ENCODE peak calls at places on chromosomes 3 and 15, in four cellular contexts. One of them, this sample, is unnamed.

GRCh38 chr3:72144773-72145505 is 360.0 kb upstream of the PROK2 start:
- DNase-seq in hypothalamus: no peak
- DNase-seq in amniotic stem cell: no peak
- DNase-seq in neuronal stem cell: no peak
- DNase-seq in this sample: no peak

GRCh38 chr3:150736903-150737832 is 25.8 kb downstream of the SIAH2 start:
- DNase-seq in hypothalamus: no peak
- DNase-seq in amniotic stem cell: no peak
- DNase-seq in neuronal stem cell: no peak
- DNase-seq in this sample: no peak

GRCh38 chr3:187739561-187740445 is 5.5 kb downstream of the BCL6 start:
- DNase-seq in hypothalamus: peak
- DNase-seq in amniotic stem cell: peak
- DNase-seq in neuronal stem cell: peak
- DNase-seq in this sample: no peak

GRCh38 chr3:123349201-123349535 is 99.7 kb downstream of the ADCY5 start:
- DNase-seq in hypothalamus: no peak
- DNase-seq in amniotic stem cell: no peak
- DNase-seq in neuronal stem cell: no peak
- DNase-seq in this sample: no peak

GRCh38 chr15:62059818-62060115 is 480 bp downstream of the VPS13C start:
- DNase-seq in hypothalamus: peak
- DNase-seq in amniotic stem cell: no peak
- DNase-seq in neuronal stem cell: no peak
- DNase-seq in this sample: peak

GRCh38 chr15:100017140-100017539 is 283.9 kb upstream of the LYSMD4 start:
- DNase-seq in hypothalamus: no peak
- DNase-seq in amniotic stem cell: no peak
- DNase-seq in neuronal stem cell: no peak
- DNase-seq in this sample: no peak

GRCh38 chr3:52244061-52244628 is 1.4 kb upstream of the PPM1M start:
- DNase-seq in hypothalamus: no peak
- DNase-seq in amniotic stem cell: peak
- DNase-seq in neuronal stem cell: no peak
- DNase-seq in this sample: peak

GRCh38 chr3:174775603-174776002 is 83.5 kb upstream of the NAALADL2 start:
- DNase-seq in hypothalamus: no peak
- DNase-seq in amniotic stem cell: no peak
- DNase-seq in neuronal stem cell: no peak
- DNase-seq in this sample: no peak

GRCh38 chr3:67361770-67362169 is 292.6 kb downstream of the SUCLG2 start:
- DNase-seq in hypothalamus: no peak
- DNase-seq in amniotic stem cell: no peak
- DNase-seq in neuronal stem cell: no peak
- DNase-seq in this sample: no peak

GRCh38 chr3:193791041-193792032 is 198.3 kb downstream of the OPA1 start:
- DNase-seq in hypothalamus: no peak
- DNase-seq in amniotic stem cell: no peak
- DNase-seq in neuronal stem cell: no peak
- DNase-seq in this sample: no peak

GRCh38 chr3:129606522-129607390 is at the start of gene PLXND1:
- DNase-seq in hypothalamus: peak
- DNase-seq in amniotic stem cell: no peak
- DNase-seq in neuronal stem cell: no peak
- DNase-seq in this sample: no peak

GRCh38 chr3:147404800-147405551 is 1.4 kb downstream of the ZIC4 start:
- DNase-seq in hypothalamus: no peak
- DNase-seq in amniotic stem cell: no peak
- DNase-seq in neuronal stem cell: no peak
- DNase-seq in this sample: no peak

GRCh38 chr3:152683521-152683999 is 151.4 kb upstream of the P2RY1 start:
- DNase-seq in hypothalamus: no peak
- DNase-seq in amniotic stem cell: no peak
- DNase-seq in neuronal stem cell: no peak
- DNase-seq in this sample: no peak

GRCh38 chr3:186496635-186497034 is 47.5 kb downstream of the CRYGS start:
- DNase-seq in hypothalamus: no peak
- DNase-seq in amniotic stem cell: no peak
- DNase-seq in neuronal stem cell: no peak
- DNase-seq in this sample: no peak

GRCh38 chr3:47664519-47664918 is 85.9 kb upstream of the CSPG5 start:
- DNase-seq in hypothalamus: no peak
- DNase-seq in amniotic stem cell: no peak
- DNase-seq in neuronal stem cell: no peak
- DNase-seq in this sample: no peak

This sample was measured in dermis microvascular lymphatic vessel endothelial cell.